ENCODE peak calls at places on chromosomes 1 and 21, in ten cellular contexts. P is astrocyte, Z is fibroblast of the aortic adventitia, X is Right ventricle myocardium inferior, V is heart right ventricle, R is mesendoderm, D is hepatocyte, O is amniotic stem cell, W is astrocyte of the cerebellum, C is GM04504. L is an unnamed sample.
A peak's percentile ranks its signal among the peaks of the same experiment; 100 is the strongest.

GRCh38 chr21:26140185-26140584 is 30.4 kb downstream of the APP start:
- DNase-seq in P (peak; percentile 98), Z (peak; percentile 98), X (no peak), V (peak; percentile 42), R (peak; percentile 52), D (peak; percentile 24), O (peak; percentile 9), W (peak; percentile 72), C (peak; percentile 69), L (no peak)

GRCh38 chr1:209041936-209042335 is 541.6 kb upstream of the CAMK1G start:
- DNase-seq in P (no peak), Z (peak; percentile 4), X (no peak), V (no peak), R (no peak), D (no peak), O (no peak), W (no peak), C (no peak), L (no peak)

GRCh38 chr1:94394247-94394646 is 23.9 kb upstream of the ABCD3 start:
- DNase-seq in P (no peak), Z (no peak), X (no peak), V (no peak), R (peak; percentile 13), D (no peak), O (no peak), W (no peak), C (no peak), L (no peak)

GRCh38 chr21:41967708-41968107 is 13.9 kb upstream of the C2CD2 start:
- DNase-seq in P (no peak), Z (no peak), X (no peak), V (no peak), R (no peak), D (no peak), O (no peak), W (no peak), C (no peak), L (no peak)

GRCh38 chr1:41242645-41243171 is 602 bp upstream of the SCMH1 start:
- DNase-seq in P (no peak), Z (no peak), X (no peak), V (peak; percentile 10), R (peak; percentile 19), D (no peak), O (no peak), W (no peak), C (no peak), L (no peak)

GRCh38 chr1:62424412-62424811 is 12.4 kb upstream of the USP1 start:
- DNase-seq in P (peak; percentile 18), Z (peak; percentile 56), X (no peak), V (no peak), R (no peak), D (no peak), O (no peak), W (no peak), C (no peak), L (no peak)

GRCh38 chr1:14735861-14736260 is 137.4 kb downstream of the KAZN start:
- DNase-seq in P (no peak), Z (no peak), X (no peak), V (no peak), R (no peak), D (no peak), O (no peak), W (no peak), C (no peak), L (no peak)

GRCh38 chr1:61299468-61299867 is 217.1 kb downstream of the NFIA start:
- DNase-seq in P (no peak), Z (peak; percentile 30), X (no peak), V (no peak), R (no peak), D (peak; percentile 27), O (no peak), W (no peak), C (no peak), L (no peak)

GRCh38 chr1:234617986-234618725 is 8.2 kb upstream of the IRF2BP2 start:
- DNase-seq in P (peak; percentile 91), Z (peak; percentile 99), X (no peak), V (no peak), R (peak; percentile 62), D (no peak), O (no peak), W (no peak), C (peak; percentile 87), L (no peak)

GRCh38 chr1:116064616-116065015 is 46.6 kb upstream of the MAB21L3 start:
- DNase-seq in P (no peak), Z (peak; percentile 41), X (no peak), V (no peak), R (no peak), D (no peak), O (no peak), W (no peak), C (no peak), L (no peak)

GRCh38 chr1:200739499-200740290 is 1.0 kb downstream of the CAMSAP2 start:
- DNase-seq in P (peak; percentile 21), Z (peak; percentile 40), X (peak; percentile 87), V (peak; percentile 46), R (peak; percentile 38), D (peak; percentile 21), O (no peak), W (peak; percentile 6), C (no peak), L (no peak)

GRCh38 chr1:226975259-226975908 is 35.3 kb downstream of the COQ8A start:
- DNase-seq in P (no peak), Z (no peak), X (peak; percentile 55), V (no peak), R (no peak), D (no peak), O (no peak), W (no peak), C (no peak), L (no peak)

GRCh38 chr1:28580706-28581530 is 11.1 kb upstream of the RAB42 start:
- DNase-seq in P (peak; percentile 29), Z (peak; percentile 47), X (no peak), V (no peak), R (peak; percentile 75), D (peak; percentile 50), O (peak; percentile 15), W (no peak), C (no peak), L (no peak)

GRCh38 chr21:39533545-39534226 is 79.1 kb upstream of the B3GALT5 start:
- DNase-seq in P (no peak), Z (no peak), X (no peak), V (no peak), R (no peak), D (no peak), O (no peak), W (no peak), C (no peak), L (no peak)

GRCh38 chr1:7679873-7680790 is 91.0 kb upstream of the VAMP3 start:
- DNase-seq in P (peak; percentile 12), Z (peak; percentile 12), X (no peak), V (peak; percentile 49), R (peak; percentile 47), D (peak; percentile 81), O (peak; percentile 24), W (no peak), C (no peak), L (no peak)

GRCh38 chr1:42837742-42838141 is 8.7 kb upstream of the ZNF691 start:
- DNase-seq in P (no peak), Z (no peak), X (no peak), V (no peak), R (no peak), D (no peak), O (no peak), W (no peak), C (no peak), L (no peak)

GRCh38 chr1:17167783-17168479 is 37.0 kb upstream of the PADI1 start:
- DNase-seq in P (peak; percentile 91), Z (peak; percentile 56), X (no peak), V (no peak), R (no peak), D (no peak), O (no peak), W (peak; percentile 24), C (peak; percentile 77), L (no peak)

GRCh38 chr1:247445775-247446364 is 12.0 kb downstream of the OR2B11 start:
- DNase-seq in P (no peak), Z (no peak), X (no peak), V (peak; percentile 18), R (no peak), D (no peak), O (no peak), W (no peak), C (no peak), L (no peak)

GRCh38 chr1:35605071-35605881 is 32.2 kb downstream of the TFAP2E start:
- DNase-seq in P (peak; percentile 10), Z (no peak), X (no peak), V (no peak), R (no peak), D (no peak), O (no peak), W (peak; percentile 55), C (no peak), L (no peak)

GRCh38 chr1:1374068-1374860 is 743 bp downstream of the AURKAIP1 start:
- DNase-seq in P (no peak), Z (no peak), X (peak; percentile 63), V (no peak), R (no peak), D (no peak), O (no peak), W (no peak), C (no peak), L (no peak)

GRCh38 chr1:34696230-34696629 is 58.6 kb upstream of the GJB5 start:
- DNase-seq in P (no peak), Z (peak; percentile 21), X (no peak), V (no peak), R (peak; percentile 48), D (no peak), O (no peak), W (no peak), C (no peak), L (no peak)

GRCh38 chr1:145891143-145891542 is 5.5 kb upstream of the ANKRD35 start:
- DNase-seq in P (peak; percentile 61), Z (peak; percentile 53), X (no peak), V (no peak), R (no peak), D (no peak), O (no peak), W (peak; percentile 58), C (no peak), L (peak; percentile 88)

GRCh38 chr1:54768093-54768492 is 3.8 kb upstream of the PARS2 start:
- DNase-seq in P (no peak), Z (peak; percentile 26), X (no peak), V (no peak), R (peak; percentile 41), D (no peak), O (no peak), W (no peak), C (no peak), L (no peak)

GRCh38 chr1:167899253-167899681 is 14.7 kb downstream of the ADCY10 start:
- DNase-seq in P (peak; percentile 49), Z (peak; percentile 89), X (peak; percentile 75), V (peak; percentile 17), R (no peak), D (no peak), O (no peak), W (peak; percentile 40), C (peak; percentile 20), L (no peak)

L was measured in smooth muscle cell of the brain vasculature.